ENCODE peak calls at places on chromosomes 11 and 22, in five cellular contexts. I, O, C, G and P are unnamed samples.

GRCh38 chr11:117610045-117610444 is 187.0 kb downstream of the DSCAML1 start:
- DNase-seq in I (no peak), O (peak; percentile 70), C (no peak), G (no peak), P (no peak)

GRCh38 chr11:120233207-120233803 is 6.6 kb upstream of the POU2F3 start:
- DNase-seq in I (no peak), O (no peak), C (no peak), G (no peak), P (no peak)

GRCh38 chr11:82719316-82719715 is 14.3 kb downstream of the FAM181B start:
- DNase-seq in I (no peak), O (no peak), C (no peak), G (no peak), P (peak; percentile 66)

GRCh38 chr11:105799728-105800462 is 190.0 kb downstream of the GRIA4 start:
- DNase-seq in I (no peak), O (no peak), C (no peak), G (no peak), P (no peak)

GRCh38 chr11:119590651-119591308 is 138.2 kb downstream of the NECTIN1 start:
- DNase-seq in I (no peak), O (no peak), C (peak; percentile 50), G (peak; percentile 45), P (no peak)

GRCh38 chr22:50084085-50084484 is 1.1 kb downstream of the MLC1 start:
- DNase-seq in I (no peak), O (no peak), C (no peak), G (no peak), P (no peak)

GRCh38 chr11:614583-615452 is 932 bp downstream of the IRF7 start:
- DNase-seq in I (peak; percentile 76), O (no peak), C (peak; percentile 64), G (peak; percentile 79), P (no peak)

GRCh38 chr11:118401151-118401879 is at the start of gene ATP5MG:
- DNase-seq in I (peak; percentile 96), O (peak; percentile 89), C (peak; percentile 92), G (peak; percentile 91), P (peak; percentile 87)

GRCh38 chr11:43943931-43944751 is 1.7 kb downstream of the C11orf96 start:
- DNase-seq in I (peak; percentile 78), O (peak; percentile 43), C (no peak), G (no peak), P (no peak)

GRCh38 chr11:15707971-15708370 is 593.2 kb downstream of the INSC start:
- DNase-seq in I (peak; percentile 88), O (no peak), C (peak; percentile 84), G (peak; percentile 72), P (no peak)

GRCh38 chr11:116376547-116376946 is 396.2 kb downstream of the BUD13 start:
- DNase-seq in I (no peak), O (no peak), C (no peak), G (no peak), P (no peak)

GRCh38 chr11:17224727-17225126 is 16.9 kb upstream of the PIK3C2A start:
- DNase-seq in I (no peak), O (no peak), C (no peak), G (no peak), P (no peak)

GRCh38 chr22:47324435-47324990 is 562.1 kb downstream of the TBC1D22A start:
- DNase-seq in I (no peak), O (no peak), C (no peak), G (no peak), P (no peak)

GRCh38 chr11:78649361-78650215 is 74.9 kb upstream of the NARS2 start:
- DNase-seq in I (no peak), O (no peak), C (no peak), G (no peak), P (no peak)

GRCh38 chr11:128507936-128508335 is 79.4 kb downstream of the ETS1 start:
- DNase-seq in I (no peak), O (no peak), C (no peak), G (no peak), P (no peak)

GRCh38 chr22:37241351-37242142 is 2.5 kb downstream of the RAC2 start:
- DNase-seq in I (no peak), O (no peak), C (no peak), G (peak; percentile 45), P (no peak)

GRCh38 chr11:28537822-28538221 is 429.6 kb downstream of the METTL15 start:
- DNase-seq in I (no peak), O (no peak), C (no peak), G (no peak), P (no peak)

GRCh38 chr11:123046473-123047264 is 15.3 kb downstream of the HSPA8 start:
- DNase-seq in I (no peak), O (no peak), C (no peak), G (no peak), P (no peak)

GRCh38 chr22:37079668-37080171 is 28.2 kb downstream of the KCTD17 start:
- DNase-seq in I (no peak), O (peak; percentile 21), C (no peak), G (peak; percentile 41), P (no peak)

GRCh38 chr11:61264371-61264770 is 23.4 kb downstream of the PGA5 start:
- DNase-seq in I (no peak), O (no peak), C (no peak), G (no peak), P (no peak)

GRCh38 chr11:70027451-70027850 is 50.7 kb upstream of the ANO1 start:
- DNase-seq in I (no peak), O (no peak), C (no peak), G (peak; percentile 22), P (no peak)

GRCh38 chr11:119854521-119854920 is 125.5 kb upstream of the NECTIN1 start:
- DNase-seq in I (no peak), O (no peak), C (peak; percentile 20), G (peak; percentile 42), P (no peak)

GRCh38 chr22:29385748-29386147 is 2.6 kb downstream of the AP1B1 start:
- DNase-seq in I (no peak), O (no peak), C (peak; percentile 53), G (peak; percentile 57), P (no peak)

GRCh38 chr11:107931206-107931605 is 3.0 kb downstream of the RAB39A start:
- DNase-seq in I (no peak), O (no peak), C (no peak), G (no peak), P (no peak)

GRCh38 chr11:86696004-86696403 is 23.6 kb upstream of the ME3 start:
- DNase-seq in I (no peak), O (peak; percentile 70), C (no peak), G (no peak), P (no peak)

GRCh38 chr11:12681462-12681861 is 7.2 kb downstream of the TEAD1 start:
- DNase-seq in I (no peak), O (no peak), C (no peak), G (no peak), P (no peak)
- H3K27ac ChIP-seq in I (peak overlapping the region; percentile 78), O (no peak overlapping the region), C (peak overlapping the region; percentile 83), G (peak overlapping the region; percentile 81), P (no peak overlapping the region)

GRCh38 chr11:76634934-76635333 is 35.6 kb downstream of the LRRC32 start:
- DNase-seq in I (no peak), O (no peak), C (no peak), G (no peak), P (no peak)

GRCh38 chr11:76638267-76639197 is 32.0 kb downstream of the LRRC32 start:
- DNase-seq in I (no peak), O (no peak), C (no peak), G (no peak), P (no peak)

GRCh38 chr11:76635991-76636520 is 34.5 kb downstream of the LRRC32 start:
- DNase-seq in I (no peak), O (no peak), C (no peak), G (no peak), P (no peak)

GRCh38 chr11:76637491-76638266 is 32.9 kb downstream of the LRRC32 start:
- DNase-seq in I (no peak), O (no peak), C (no peak), G (no peak), P (no peak)

GRCh38 chr11:76636826-76637460 is 33.6 kb downstream of the LRRC32 start:
- DNase-seq in I (no peak), O (no peak), C (no peak), G (no peak), P (no peak)
- TF ChIP-seq CTCF in I (no peak), O (no peak), C (no peak), G (no peak), P (no peak)

GRCh38 chr22:45240810-45241631 is at the start of gene KIAA0930:
- DNase-seq in I (peak; percentile 93), O (peak; percentile 40), C (peak; percentile 83), G (peak; percentile 81), P (peak; percentile 78)
- H3K4me3 ChIP-seq in I (peak within 1 kb of the TSS; percentile 55), O (peak within 1 kb of the TSS; percentile 64), C (peak within 1 kb of the TSS; percentile 23), G (peak within 1 kb of the TSS; percentile 88), P (peak within 1 kb of the TSS; percentile 76)

DNA sequence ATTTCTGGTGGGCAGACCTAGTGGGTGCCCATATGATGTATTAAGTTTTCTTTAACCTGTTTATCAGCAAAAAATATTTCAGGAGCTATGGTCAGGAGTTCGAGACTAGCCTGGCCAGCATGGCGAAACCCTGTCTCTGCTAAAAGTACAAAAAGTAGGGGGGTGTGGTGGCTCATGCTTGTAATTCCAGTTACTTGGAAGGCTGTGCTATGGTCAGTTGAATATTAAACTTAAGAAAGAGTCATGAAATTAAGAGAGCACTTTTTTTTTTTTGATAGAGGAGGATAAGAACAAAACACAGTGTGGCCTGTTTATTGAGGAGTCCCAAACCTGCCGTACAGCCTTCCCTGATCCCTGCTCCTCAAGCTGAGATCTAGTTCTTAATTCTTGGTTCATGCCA is 29.8 kb downstream of the OR6Q1 start:
- DNase-seq in I (no peak), O (no peak), C (peak; percentile 23), G (no peak), P (no peak)
- H3K27ac ChIP-seq in I (peak overlapping the region; percentile 77), O (no peak overlapping the region), C (peak overlapping the region; percentile 73), G (no peak overlapping the region), P (no peak overlapping the region)

GRCh38 chr11:63282579-63282978 is 39.2 kb upstream of the SLC22A25 start:
- DNase-seq in I (no peak), O (no peak), C (no peak), G (no peak), P (no peak)

GRCh38 chr11:63274776-63275175 is 31.4 kb upstream of the SLC22A25 start:
- DNase-seq in I (no peak), O (no peak), C (no peak), G (no peak), P (no peak)

GRCh38 chr11:63280920-63281319 is 37.5 kb upstream of the SLC22A25 start:
- DNase-seq in I (no peak), O (no peak), C (no peak), G (no peak), P (no peak)

GRCh38 chr11:63273685-63274084 is 30.3 kb upstream of the SLC22A25 start:
- DNase-seq in I (no peak), O (no peak), C (no peak), G (no peak), P (no peak)

DNA sequence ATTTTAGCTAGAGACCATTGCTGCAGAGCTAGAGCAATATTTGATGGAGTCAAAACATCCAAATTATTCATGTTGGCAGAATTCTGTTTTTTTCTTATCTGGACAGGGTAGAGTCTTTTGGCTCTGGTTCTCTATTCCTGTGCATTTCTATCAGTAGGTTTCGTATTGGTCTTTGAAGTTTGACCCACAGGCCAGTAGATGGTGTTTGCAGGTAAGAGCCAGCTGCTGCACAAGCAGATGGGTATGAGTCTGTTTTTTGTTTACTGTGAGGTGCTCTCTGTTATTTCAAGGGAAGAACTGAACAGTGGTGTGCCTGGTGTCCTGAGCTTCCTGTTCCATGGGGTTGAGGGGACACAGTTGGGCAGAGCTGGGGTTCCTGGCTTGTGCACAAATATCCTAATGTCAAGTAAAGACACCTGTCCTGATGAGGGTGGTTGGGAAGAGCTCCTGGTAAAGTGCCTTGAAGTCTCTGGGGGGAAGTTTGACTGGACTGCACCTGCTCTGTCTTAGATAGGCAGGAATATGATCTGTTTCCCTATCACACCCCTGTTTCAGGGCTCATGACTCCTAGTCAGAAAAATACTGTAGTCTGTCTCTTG is 34.0 kb upstream of the SLC22A25 start:
- DNase-seq in I (no peak), O (no peak), C (no peak), G (no peak), P (no peak)
- TF ChIP-seq CTCF in I (no peak), O (peak; percentile 10), C (no peak), G (no peak), P (no peak)